ENCODE peak calls at places on chromosomes 7 and 10, in eight cellular contexts. C is HFF-Myc, T is fibroblast of pulmonary artery, Y is HCT116, J is left lung, Q is IMR-90, M is MM.1S, O is left ventricle myocardium inferior. H is an unnamed sample.

GRCh38 chr7:40199076-40199802 is 64.4 kb downstream of the SUGCT start:
- DNase-seq in C (no peak), T (peak; percentile 84), Y (no peak), J (no peak), Q (peak; percentile 63), M (peak; percentile 14), O (no peak), H (peak; percentile 85)

GRCh38 chr10:3887885-3888476 is 103.0 kb upstream of the KLF6 start:
- DNase-seq in C (peak; percentile 46), T (peak; percentile 96), Y (no peak), J (peak; percentile 68), Q (peak; percentile 97), M (no peak), O (no peak), H (peak; percentile 95)

GRCh38 chr7:157791261-157791660 is 454.5 kb downstream of the DNAJB6 start:
- DNase-seq in C (no peak), T (no peak), Y (no peak), J (no peak), Q (no peak), M (no peak), O (no peak), H (no peak)

GRCh38 chr7:42108803-42109528 is 128.0 kb downstream of the GLI3 start:
- DNase-seq in C (no peak), T (no peak), Y (no peak), J (no peak), Q (no peak), M (no peak), O (no peak), H (no peak)

GRCh38 chr7:126715076-126715475 is 537.7 kb downstream of the GRM8 start:
- DNase-seq in C (no peak), T (no peak), Y (no peak), J (no peak), Q (no peak), M (no peak), O (no peak), H (no peak)

GRCh38 chr7:90180649-90181048 is 26.4 kb downstream of the STEAP1 start:
- DNase-seq in C (no peak), T (peak; percentile 53), Y (peak; percentile 32), J (no peak), Q (no peak), M (no peak), O (no peak), H (no peak)

GRCh38 chr7:140596751-140597424 is 43.7 kb downstream of the DENND2A start:
- DNase-seq in C (no peak), T (peak; percentile 71), Y (no peak), J (no peak), Q (peak; percentile 79), M (no peak), O (no peak), H (peak; percentile 60)

GRCh38 chr10:99906470-99906869 is 103.3 kb downstream of the DNMBP start:
- DNase-seq in C (no peak), T (peak; percentile 75), Y (peak; percentile 90), J (no peak), Q (peak; percentile 96), M (no peak), O (no peak), H (peak; percentile 98)

GRCh38 chr7:139034336-139034735 is 1.5 kb downstream of the ZC3HAV1L start:
- DNase-seq in C (no peak), T (no peak), Y (no peak), J (no peak), Q (peak; percentile 45), M (no peak), O (no peak), H (peak; percentile 55)

GRCh38 chr7:28298870-28299484 is 113.3 kb upstream of the CREB5 start:
- DNase-seq in C (peak; percentile 44), T (peak; percentile 72), Y (peak; percentile 48), J (no peak), Q (peak; percentile 78), M (no peak), O (no peak), H (peak; percentile 78)

GRCh38 chr7:21429021-21429420 is 1.1 kb downstream of the SP4 start:
- DNase-seq in C (no peak), T (no peak), Y (no peak), J (no peak), Q (no peak), M (no peak), O (no peak), H (no peak)

GRCh38 chr10:31836569-31837406 is 91.8 kb downstream of the ARHGAP12 start:
- DNase-seq in C (no peak), T (peak; percentile 68), Y (peak; percentile 22), J (no peak), Q (peak; percentile 48), M (peak; percentile 42), O (no peak), H (peak; percentile 57)

GRCh38 chr10:133258066-133258817 is 18.4 kb downstream of the ADAM8 start:
- DNase-seq in C (no peak), T (no peak), Y (no peak), J (peak; percentile 77), Q (no peak), M (no peak), O (no peak), H (no peak)

GRCh38 chr10:47331954-47332353 is 9.7 kb downstream of the GDF2 start:
- DNase-seq in C (no peak), T (no peak), Y (no peak), J (no peak), Q (no peak), M (no peak), O (no peak), H (no peak)

GRCh38 chr10:3067859-3068179 is 471 bp downstream of the PFKP start:
- DNase-seq in C (no peak), T (no peak), Y (no peak), J (no peak), Q (no peak), M (no peak), O (no peak), H (no peak)

GRCh38 chr10:58981846-58982245 is 194.6 kb upstream of the PHYHIPL start:
- DNase-seq in C (no peak), T (no peak), Y (no peak), J (no peak), Q (no peak), M (no peak), O (no peak), H (no peak)
- H3K4me3 ChIP-seq in C (no peak overlapping the region), T (no peak overlapping the region), Y (no peak overlapping the region), J (no peak overlapping the region), Q (no peak overlapping the region), M (no peak overlapping the region), O (no peak overlapping the region), H (no peak overlapping the region)

GRCh38 chr7:32609463-32609862 is 114.2 kb downstream of the AVL9 start:
- DNase-seq in C (no peak), T (no peak), Y (no peak), J (no peak), Q (no peak), M (no peak), O (no peak), H (no peak)
- TF ChIP-seq CTCF in C (no peak), T (no peak), Y (no peak), J (no peak), Q (no peak), M (no peak), O (no peak), H (no peak)

DNA sequence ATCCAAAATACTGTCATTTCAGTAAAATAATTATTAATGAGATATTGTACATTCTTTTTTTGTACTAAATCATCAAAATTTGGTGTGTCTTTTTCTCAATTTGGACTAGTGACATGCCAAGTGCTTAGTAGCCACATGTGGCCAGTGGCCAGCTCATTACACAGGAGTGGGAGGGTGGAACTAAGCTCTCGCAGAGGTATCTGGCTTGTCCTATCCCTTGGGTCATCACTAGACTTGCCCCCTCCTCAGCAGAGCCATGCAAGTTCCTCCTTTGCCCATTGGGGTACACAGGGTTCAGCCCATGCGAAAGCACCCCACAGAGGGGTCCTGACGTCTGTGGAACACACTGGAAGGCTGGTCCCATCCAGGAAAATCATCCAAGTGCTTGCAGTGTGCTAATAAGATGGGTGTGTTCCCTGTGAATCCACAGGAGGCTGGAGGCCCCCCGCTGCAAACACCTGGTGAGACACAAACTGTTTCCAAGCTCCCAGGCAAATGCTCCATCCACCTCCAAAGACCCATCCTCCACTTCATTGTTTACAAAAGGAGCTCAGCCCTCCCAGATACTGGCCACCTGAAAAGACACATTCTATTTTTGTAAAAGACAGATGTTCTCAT is 1.3 kb downstream of the ARHGAP22 start:
- DNase-seq in C (no peak), T (no peak), Y (no peak), J (no peak), Q (peak; percentile 35), M (no peak), O (no peak), H (peak; percentile 45)
- H3K4me3 ChIP-seq in C (peak overlapping the region; percentile 68), T (peak overlapping the region; percentile 77), Y (peak overlapping the region; percentile 66), J (peak overlapping the region; percentile 49), Q (peak overlapping the region; percentile 86), M (peak overlapping the region; percentile 94), O (peak overlapping the region; percentile 71), H (peak overlapping the region; percentile 96)

GRCh38 chr10:92419740-92420553 is 129.0 kb downstream of the MARCHF5 start:
- DNase-seq in C (no peak), T (peak; percentile 56), Y (no peak), J (peak; percentile 52), Q (peak; percentile 31), M (no peak), O (peak; percentile 52), H (peak; percentile 40)
- TF ChIP-seq CTCF in C (peak; percentile 52), T (peak; percentile 57), Y (no peak), J (peak; percentile 29), Q (peak; percentile 29), M (no peak), O (peak; percentile 58), H (peak; percentile 45)

GRCh38 chr10:60573342-60573741 is 183.7 kb upstream of the ANK3 start:
- DNase-seq in C (no peak), T (no peak), Y (no peak), J (no peak), Q (no peak), M (peak; percentile 46), O (no peak), H (no peak)
- H3K4me3 ChIP-seq in C (no peak overlapping the region), T (no peak overlapping the region), Y (no peak overlapping the region), J (no peak overlapping the region), Q (no peak overlapping the region), M (no peak overlapping the region), O (peak overlapping the region; percentile 63), H (no peak overlapping the region)

GRCh38 chr7:44348851-44349781 is 23.7 kb upstream of the CAMK2B start:
- DNase-seq in C (no peak), T (no peak), Y (no peak), J (no peak), Q (no peak), M (no peak), O (no peak), H (no peak)
- TF ChIP-seq CTCF in C (no peak), T (peak; percentile 14), Y (no peak), J (no peak), Q (no peak), M (no peak), O (peak; percentile 15), H (no peak)

H was measured in fibroblast of mammary gland.